ENCODE peak calls at places on chromosomes 2 and 18, in six cellular contexts. N is neuronal stem cell, T is mesenchymal stem cell, H is H9, E is IMR-90, X is H1. V is an unnamed sample.

GRCh38 chr2:137964066-137964858 is at the start of gene HNMT:
- DNase-seq in E (peak), X (peak), N (peak), H (peak), T (peak), V (peak)

GRCh38 chr2:189519631-189520387 is 60.8 kb downstream of the SLC40A1 start:
- DNase-seq in H (no peak), T (no peak), E (no peak), X (no peak), N (no peak), V (peak)

GRCh38 chr2:45331034-45331786 is 279.9 kb downstream of the SRBD1 start:
- DNase-seq in X (no peak), E (no peak), T (no peak), H (no peak), N (no peak), V (no peak)

GRCh38 chr2:172119089-172119488 is 16.4 kb upstream of the DLX2 start:
- DNase-seq in T (peak), E (peak), H (no peak), N (no peak), X (no peak), V (peak)

GRCh38 chr18:35526476-35527120 is 28.8 kb upstream of the INO80C start:
- DNase-seq in X (no peak), N (no peak), H (no peak), E (no peak), T (peak), V (no peak)

GRCh38 chr2:233409286-233409991 is 55.1 kb downstream of the DGKD start:
- DNase-seq in N (no peak), T (no peak), X (peak), E (no peak), H (no peak), V (no peak)

GRCh38 chr2:36553690-36554089 is 44.3 kb downstream of the FEZ2 start:
- DNase-seq in X (no peak), N (no peak), T (no peak), H (no peak), E (no peak), V (no peak)

GRCh38 chr18:9150116-9150515 is 13.5 kb downstream of the ANKRD12 start:
- DNase-seq in X (no peak), T (no peak), E (no peak), N (no peak), H (no peak), V (no peak)

GRCh38 chr2:29596584-29596983 is 324.8 kb downstream of the ALK start:
- DNase-seq in E (no peak), T (no peak), H (no peak), N (no peak), X (no peak), V (no peak)

GRCh38 chr18:13653746-13654455 is 72.5 kb downstream of the FAM210A start:
- DNase-seq in E (no peak), T (no peak), H (no peak), N (no peak), X (no peak), V (no peak)

GRCh38 chr2:72951303-72952095 is 34.2 kb downstream of the EMX1 start:
- DNase-seq in T (no peak), N (no peak), E (no peak), H (peak), X (peak), V (no peak)

GRCh38 chr2:25279091-25279651 is 62.6 kb downstream of the DNMT3A start:
- DNase-seq in T (no peak), H (no peak), E (no peak), X (no peak), N (no peak), V (peak)

GRCh38 chr2:16798472-16798871 is 132.8 kb upstream of the CYRIA start:
- DNase-seq in T (no peak), E (no peak), H (no peak), N (no peak), X (no peak), V (no peak)

GRCh38 chr2:150528861-150529801 is 41.7 kb upstream of the RND3 start:
- DNase-seq in N (no peak), T (peak), E (peak), X (no peak), H (no peak), V (peak)

GRCh38 chr2:127106998-127107621 is at the start of gene BIN1:
- DNase-seq in H (peak), T (peak), N (peak), X (peak), E (peak), V (peak)
- H3K23ac ChIP-seq in H (no peak), T (no peak), N (peak), X (no peak), E (peak), V (no peak)

DNA sequence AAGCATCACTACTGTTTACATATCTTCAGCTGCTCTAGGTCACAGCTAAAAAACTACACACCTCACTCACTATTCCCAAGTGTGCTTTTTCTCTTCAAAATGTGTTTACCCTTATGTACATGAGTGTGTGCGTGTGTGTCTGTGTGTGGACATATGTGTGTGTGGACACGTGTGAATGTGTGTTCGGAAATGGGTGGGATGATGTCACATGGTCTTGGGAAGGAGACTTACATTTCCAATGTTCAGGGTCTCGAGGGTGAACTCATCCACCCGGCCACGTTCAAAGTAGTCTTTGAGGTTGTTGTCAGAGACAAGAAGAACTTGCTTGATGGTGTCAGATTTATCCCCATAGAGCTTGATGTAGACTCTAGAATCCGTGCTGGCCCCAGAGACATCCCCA is 87.8 kb downstream of the LOXHD1 start:
- DNase-seq in X (no peak), E (no peak), T (no peak), N (no peak), H (no peak), V (no peak)
- H3K14ac ChIP-seq in X (no peak), E (no peak), T (no peak), N (no peak), H (no peak), V (no peak)

GRCh38 chr2:63588385-63589147 is at the start of the genes MDH1 and WDPCP:
- DNase-seq in H (peak), T (peak), N (peak), E (peak), X (peak), V (peak)
- H3K23ac ChIP-seq in H (no peak), T (peak), N (peak), E (peak), X (no peak), V (no peak)

GRCh38 chr2:208467564-208467963 is 61.0 kb downstream of the PTH2R start:
- DNase-seq in N (no peak), X (no peak), T (no peak), E (no peak), H (no peak), V (no peak)

GRCh38 chr2:208466133-208466919 is 59.7 kb downstream of the PTH2R start:
- DNase-seq in T (peak), E (peak), X (peak), H (peak), N (peak), V (peak)

GRCh38 chr2:208466920-208467298 is 60.3 kb downstream of the PTH2R start:
- DNase-seq in H (no peak), N (no peak), T (no peak), E (no peak), X (no peak), V (no peak)

GRCh38 chr2:208464205-208464604 is 57.6 kb downstream of the PTH2R start:
- DNase-seq in N (no peak), X (no peak), E (no peak), H (no peak), T (no peak), V (no peak)
- H3K14ac ChIP-seq in N (no peak), X (no peak), E (no peak), H (no peak), T (no peak), V (no peak)

GRCh38 chr2:109615637-109616144 is 1.5 kb downstream of the SOWAHC start:
- DNase-seq in H (peak), N (no peak), E (no peak), X (peak), T (peak), V (peak)

GRCh38 chr2:109613922-109614714 is at the start of the genes SEPTIN10 and SOWAHC:
- DNase-seq in H (peak), X (peak), T (peak), E (peak), N (peak), V (peak)

GRCh38 chr2:109614715-109615636 is 812 bp downstream of the SOWAHC start:
- DNase-seq in T (peak), X (peak), N (peak), H (peak), E (no peak), V (no peak)

GRCh38 chr2:109611467-109612095 is 2.2 kb downstream of the SEPTIN10 start:
- DNase-seq in H (no peak), N (no peak), X (no peak), E (peak), T (peak), V (peak)

DNA sequence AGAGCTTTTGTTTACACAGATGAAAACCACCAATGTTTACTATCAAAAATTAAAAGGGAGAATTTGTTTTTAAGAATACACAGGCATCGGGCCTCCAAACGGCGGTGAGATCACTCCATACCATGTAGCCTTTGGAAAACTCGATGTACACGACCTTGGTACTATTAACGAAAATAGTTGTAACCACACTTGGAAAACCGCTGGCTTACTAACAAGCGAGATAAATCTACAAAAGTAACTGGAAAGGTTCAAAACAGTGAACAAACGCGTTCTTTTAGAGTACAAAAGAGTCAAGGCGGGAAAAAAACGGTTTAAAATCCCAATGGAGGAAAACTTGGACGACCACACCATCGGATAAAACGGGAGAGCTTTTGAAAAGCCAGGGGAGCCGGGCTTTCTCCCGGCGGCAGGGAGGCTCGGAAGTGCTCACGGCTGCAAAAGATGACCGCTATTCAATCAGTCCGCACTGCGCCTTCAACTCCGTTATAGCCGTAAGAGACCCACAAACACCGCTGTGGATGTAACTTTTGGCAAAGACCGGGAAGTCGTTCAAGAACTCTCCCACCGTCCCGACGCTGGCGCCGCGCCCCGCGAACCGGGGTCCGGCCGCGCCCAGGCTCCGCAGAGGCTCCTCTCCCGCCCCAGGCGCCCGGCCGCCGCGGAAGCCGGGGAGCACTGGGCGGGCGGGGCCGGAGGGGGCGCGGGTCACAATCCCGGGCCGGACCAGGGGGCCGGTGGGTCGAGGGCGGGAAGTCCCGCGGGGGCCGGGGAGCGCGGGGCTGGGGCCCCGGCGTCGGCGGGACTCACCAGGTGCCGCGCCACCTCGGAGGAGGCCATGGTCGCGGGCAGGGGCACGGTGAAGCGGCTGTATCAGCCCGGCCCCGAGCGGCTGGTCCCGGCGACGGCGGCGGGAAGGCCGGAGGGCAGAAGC is 510 bp downstream of the SEPTIN10 start:
- DNase-seq in T (peak), H (peak), E (peak), N (no peak), X (no peak), V (peak)
- H3K23ac ChIP-seq in T (no peak), H (peak), E (peak), N (peak), X (no peak), V (no peak)

GRCh38 chr2:101706121-101706818 is 8.8 kb downstream of the MAP4K4 start:
- DNase-seq in N (no peak), H (no peak), T (no peak), X (no peak), E (no peak), V (peak)

GRCh38 chr2:101710036-101710689 is 12.7 kb downstream of the MAP4K4 start:
- DNase-seq in H (no peak), N (no peak), E (no peak), X (no peak), T (peak), V (no peak)

GRCh38 chr2:101704816-101705565 is 7.5 kb downstream of the MAP4K4 start:
- DNase-seq in H (no peak), N (no peak), E (peak), X (no peak), T (peak), V (no peak)

GRCh38 chr2:101704046-101704466 is 6.5 kb downstream of the MAP4K4 start:
- DNase-seq in E (peak), T (peak), H (no peak), X (no peak), N (no peak), V (peak)

GRCh38 chr2:101706819-101707177 is 9.3 kb downstream of the MAP4K4 start:
- DNase-seq in X (no peak), H (no peak), E (no peak), T (peak), N (no peak), V (no peak)
- H3K14ac ChIP-seq in X (no peak), H (no peak), E (peak), T (no peak), N (no peak), V (no peak)

GRCh38 chr2:241701155-241701404 is 759 bp upstream of the ING5 start:
- DNase-seq in X (no peak), T (peak), N (no peak), E (peak), H (peak), V (peak)

GRCh38 chr2:241703128-241703604 is 1.3 kb downstream of the ING5 start:
- DNase-seq in X (no peak), T (no peak), E (no peak), H (no peak), N (no peak), V (no peak)

GRCh38 chr2:241702155-241702404 is 241 bp downstream of the ING5 start:
- DNase-seq in E (peak), N (no peak), T (peak), X (peak), H (no peak), V (peak)

GRCh38 chr2:241702405-241703127 is 727 bp downstream of the ING5 start:
- DNase-seq in H (peak), X (peak), T (peak), N (peak), E (peak), V (peak)

GRCh38 chr2:241701405-241702154 is at the start of gene ING5:
- DNase-seq in X (peak), E (peak), N (peak), H (peak), T (peak), V (peak)
- H3K23ac ChIP-seq in X (no peak), E (peak), N (peak), H (no peak), T (no peak), V (no peak)

GRCh38 chr2:41959760-41960159 is 88.1 kb upstream of the PKDCC start:
- DNase-seq in X (no peak), H (no peak), N (no peak), E (no peak), T (no peak), V (no peak)

GRCh38 chr2:41954304-41955291 is 93.2 kb upstream of the PKDCC start:
- DNase-seq in H (no peak), E (no peak), T (no peak), X (no peak), N (no peak), V (no peak)

GRCh38 chr2:41957431-41957830 is 90.4 kb upstream of the PKDCC start:
- DNase-seq in H (no peak), T (no peak), E (no peak), N (no peak), X (no peak), V (no peak)

GRCh38 chr2:41955641-41956040 is 92.2 kb upstream of the PKDCC start:
- DNase-seq in H (no peak), E (no peak), X (no peak), T (no peak), N (no peak), V (no peak)

DNA sequence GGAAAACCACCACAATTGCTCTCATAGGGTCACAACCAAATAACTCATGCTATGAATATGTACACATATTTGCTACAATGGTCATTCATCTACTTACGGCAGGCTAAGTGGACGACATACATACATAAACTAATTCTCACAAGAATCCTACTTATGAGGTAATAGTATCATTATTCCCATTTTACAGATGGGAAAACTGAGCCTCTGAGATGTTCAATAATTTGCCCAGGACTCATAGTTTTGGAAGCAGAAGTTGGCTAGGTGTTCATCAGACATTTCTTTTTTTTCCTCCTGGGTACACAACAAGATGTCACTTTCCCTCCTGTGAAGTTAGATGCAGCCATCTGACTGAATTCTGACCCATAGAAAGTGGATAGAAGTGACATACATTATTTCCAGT is 89.0 kb upstream of the PKDCC start:
- DNase-seq in H (no peak), E (peak), N (no peak), X (no peak), T (no peak), V (no peak)
- H3K14ac ChIP-seq in H (no peak), E (no peak), N (no peak), X (no peak), T (no peak), V (no peak)

GRCh38 chr18:27797484-27797883 is 379.4 kb downstream of the CDH2 start:
- DNase-seq in X (no peak), H (no peak), E (no peak), N (no peak), T (peak), V (no peak)

GRCh38 chr18:27789406-27789805 is 387.5 kb downstream of the CDH2 start:
- DNase-seq in N (no peak), H (no peak), X (no peak), E (no peak), T (no peak), V (no peak)

GRCh38 chr18:27793013-27793412 is 383.9 kb downstream of the CDH2 start:
- DNase-seq in E (no peak), X (no peak), H (no peak), N (no peak), T (no peak), V (no peak)

DNA sequence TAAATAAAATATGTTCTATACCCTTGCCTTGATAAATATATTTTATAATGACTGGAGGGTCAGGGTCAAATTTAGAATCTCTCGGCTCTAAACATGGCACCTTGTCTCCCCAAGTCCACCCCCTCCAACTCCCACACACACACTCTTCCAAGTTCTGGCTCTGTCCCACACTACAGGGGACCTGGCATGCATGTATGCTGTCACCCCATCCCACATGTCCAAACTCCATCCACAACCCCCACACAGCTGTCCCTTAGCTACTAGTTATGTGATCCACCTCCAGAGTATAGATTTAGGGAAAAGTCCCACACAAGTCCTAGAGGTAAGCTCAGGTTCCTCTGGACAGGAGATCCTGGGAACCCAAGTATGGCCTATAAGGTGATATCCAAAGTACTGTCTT is 382.4 kb downstream of the CDH2 start:
- DNase-seq in E (no peak), H (no peak), N (no peak), X (no peak), T (no peak), V (no peak)
- H3K23ac ChIP-seq in E (no peak), H (no peak), N (no peak), X (no peak), T (no peak), V (no peak)

GRCh38 chr2:70985956-70986355 is 7.5 kb downstream of the ANKRD53 start:
- DNase-seq in N (no peak), T (no peak), H (peak), E (no peak), X (no peak), V (no peak)
- H3K14ac ChIP-seq in N (no peak), T (no peak), H (no peak), E (no peak), X (no peak), V (no peak)

V was measured in trophoblast cell.